ENCODE peak calls at places on chromosomes 3 and 15, in six cellular contexts. H, C, B, W, E and L are unnamed samples.
A peak's percentile ranks its signal among the peaks of the same experiment; 100 is the strongest.

GRCh38 chr3:129585949-129586657 is 20.4 kb downstream of the PLXND1 start:
- DNase-seq in W (no peak), E (no peak), C (no peak), B (no peak), H (peak; percentile 69), L (no peak)

GRCh38 chr15:60695713-60696522 is 217.0 kb upstream of the ICE2 start:
- DNase-seq in W (no peak), C (no peak), B (no peak), H (no peak), E (no peak), L (no peak)

GRCh38 chr15:98905981-98906711 is 101.4 kb downstream of the PGPEP1L start:
- DNase-seq in E (no peak), W (no peak), C (no peak), B (no peak), H (no peak), L (no peak)

GRCh38 chr3:102225407-102226132 is 209.2 kb upstream of the ZPLD1 start:
- DNase-seq in H (no peak), B (peak; percentile 44), C (peak; percentile 42), W (peak; percentile 41), E (no peak), L (no peak)

GRCh38 chr15:91133511-91133910 is 33.5 kb downstream of the SV2B start:
- DNase-seq in H (no peak), W (no peak), B (no peak), C (no peak), E (no peak), L (no peak)

GRCh38 chr15:85415779-85416178 is 35.4 kb downstream of the AKAP13 start:
- DNase-seq in B (no peak), H (no peak), C (no peak), E (no peak), W (no peak), L (no peak)

GRCh38 chr3:12558706-12559105 is 1.8 kb downstream of the MKRN2 start:
- DNase-seq in W (no peak), E (no peak), B (no peak), C (no peak), H (no peak), L (no peak)

GRCh38 chr3:40869939-40870338 is 329.4 kb upstream of the CTNNB1 start:
- DNase-seq in C (no peak), H (no peak), B (no peak), E (peak; percentile 51), W (no peak), L (no peak)

GRCh38 chr3:168001244-168001643 is 94.5 kb downstream of the GOLIM4 start:
- DNase-seq in C (no peak), E (no peak), W (no peak), B (no peak), H (no peak), L (no peak)

GRCh38 chr3:27271890-27272289 is 97.3 kb downstream of the NEK10 start:
- DNase-seq in H (no peak), B (no peak), W (no peak), E (no peak), C (no peak), L (no peak)

GRCh38 chr3:196163687-196164493 is 47.3 kb downstream of the ZDHHC19 start:
- DNase-seq in E (no peak), H (peak; percentile 32), W (peak; percentile 57), C (no peak), B (peak; percentile 58), L (peak; percentile 90)

GRCh38 chr3:153963012-153963411 is 158.2 kb upstream of the ARHGEF26 start:
- DNase-seq in B (no peak), E (no peak), W (no peak), H (no peak), C (no peak), L (no peak)

GRCh38 chr15:101476756-101477155 is 12.8 kb downstream of the PCSK6 start:
- DNase-seq in E (no peak), B (no peak), W (no peak), C (no peak), H (no peak), L (no peak)

GRCh38 chr15:25894371-25894902 is 31.3 kb upstream of the ATP10A start:
- DNase-seq in W (no peak), B (no peak), H (no peak), E (no peak), C (no peak), L (no peak)

DNA sequence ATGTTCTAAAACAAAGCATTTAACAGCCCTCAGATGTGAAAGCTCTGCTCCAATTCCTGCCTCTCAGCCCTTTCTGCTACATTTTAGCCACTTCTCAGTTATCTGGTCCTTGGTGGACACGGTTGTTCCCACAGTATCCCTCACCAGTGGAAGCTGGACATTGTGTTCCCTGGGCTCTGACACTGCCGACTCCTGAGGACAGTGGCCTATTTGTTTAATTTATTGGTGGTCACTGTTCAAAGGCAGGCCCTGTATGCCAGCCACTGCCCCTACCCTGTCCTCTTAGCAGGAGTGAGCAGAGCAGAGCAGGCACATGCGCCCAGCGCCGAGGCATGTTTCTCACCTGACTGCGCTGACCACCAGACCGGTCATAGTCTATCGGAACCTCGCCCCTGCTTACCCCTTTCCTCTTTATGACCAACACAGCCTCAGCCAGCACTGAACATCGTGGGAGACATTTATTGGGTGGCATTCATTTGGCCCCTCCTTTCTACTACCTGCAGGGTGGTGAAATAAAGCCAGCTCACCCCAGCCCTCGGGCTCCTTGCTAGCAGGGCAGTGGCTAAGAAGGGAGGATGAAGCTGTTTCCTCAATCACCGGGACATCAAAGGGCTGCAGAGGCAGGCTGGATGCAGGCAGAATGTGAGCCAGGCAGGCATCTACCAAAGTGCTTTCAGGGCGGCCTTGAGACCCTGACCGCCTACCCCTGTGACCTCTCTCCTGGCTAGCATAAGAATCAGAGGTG is 54.3 kb upstream of the HACD2 start:
- DNase-seq in E (no peak), W (no peak), H (no peak), B (no peak), C (no peak), L (no peak)
- H3K27ac ChIP-seq in E (no peak overlapping the region), W (no peak overlapping the region), H (no peak overlapping the region), B (no peak overlapping the region), C (no peak overlapping the region), L (no peak overlapping the region)

DNA sequence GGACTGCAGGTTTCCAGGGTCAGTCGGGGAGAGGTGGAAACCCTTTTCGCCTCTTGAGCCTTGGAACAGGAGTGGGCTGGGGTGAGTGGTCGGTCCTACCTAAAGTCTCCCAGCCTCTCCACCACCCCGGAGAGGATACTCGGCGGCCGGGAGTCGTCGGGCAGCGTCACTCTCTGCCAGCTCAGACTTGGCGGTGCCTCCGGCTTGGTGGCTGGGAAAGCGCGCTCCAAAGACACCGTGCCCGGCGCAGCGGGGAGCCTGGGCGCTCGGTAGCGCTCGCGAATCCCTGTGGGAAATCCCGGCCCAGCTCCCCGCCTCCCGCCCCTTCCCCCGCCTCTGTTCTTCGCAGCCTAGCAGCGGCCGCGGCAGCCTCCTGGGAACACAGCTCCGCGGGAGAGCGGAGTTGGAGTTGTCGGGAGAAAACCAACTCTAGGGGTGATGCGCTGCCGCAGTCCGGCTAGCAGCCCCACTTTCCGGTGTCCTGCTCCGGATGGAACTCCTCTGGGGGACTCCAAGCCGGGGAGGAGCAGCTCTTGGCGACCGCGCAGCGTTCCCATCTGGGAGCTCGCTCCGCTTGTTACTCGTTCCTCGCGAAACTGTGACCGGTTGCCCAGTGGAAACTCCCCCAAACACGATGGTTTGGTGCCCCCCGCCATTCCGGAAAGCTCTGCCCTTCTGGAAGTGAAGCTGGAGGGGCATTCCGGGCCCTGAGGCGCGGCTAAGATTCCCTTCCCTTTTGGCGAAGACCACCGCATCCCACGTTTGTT is 1.4 kb downstream of the EPHB1 start:
- DNase-seq in W (no peak), B (peak; percentile 43), C (no peak), H (no peak), E (peak; percentile 71), L (no peak)
- TF ChIP-seq GABPA in W (no peak), B (no peak), C (no peak), H (no peak), E (no peak), L (no peak)

GRCh38 chr3:141646760-141647561 is 91.1 kb upstream of the RNF7 start:
- DNase-seq in W (peak; percentile 69), B (peak; percentile 70), E (no peak), C (no peak), H (peak; percentile 65), L (peak; percentile 76)
- TF ChIP-seq POLR2AphosphoS5 in W (peak; percentile 71), B (no peak), E (no peak), C (no peak), H (no peak), L (peak; percentile 18)

DNA sequence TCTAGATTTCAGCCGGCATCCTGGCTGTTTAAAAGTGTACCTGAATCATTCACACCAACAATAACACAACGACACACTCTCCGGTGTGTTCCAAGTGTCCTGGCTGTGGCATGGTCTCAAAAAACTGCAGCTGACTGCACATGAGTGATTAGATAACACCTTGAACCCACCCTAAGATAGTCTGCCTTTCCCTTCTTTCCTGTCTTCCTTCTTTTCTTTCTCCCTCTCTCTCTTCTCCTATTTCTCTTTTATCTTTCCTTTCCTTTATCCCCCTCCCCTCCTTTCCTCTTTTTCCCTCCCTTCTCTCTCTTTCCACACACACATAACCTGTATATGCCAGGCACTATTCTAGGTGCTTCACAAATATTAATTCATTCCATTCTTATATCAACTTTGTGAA is 1.2 kb upstream of the FAH start:
- DNase-seq in C (no peak), B (no peak), E (no peak), W (no peak), H (no peak), L (no peak)
- H3K27ac ChIP-seq in C (no peak overlapping the region), B (no peak overlapping the region), E (no peak overlapping the region), W (no peak overlapping the region), H (peak overlapping the region; percentile 68), L (no peak overlapping the region)

DNA sequence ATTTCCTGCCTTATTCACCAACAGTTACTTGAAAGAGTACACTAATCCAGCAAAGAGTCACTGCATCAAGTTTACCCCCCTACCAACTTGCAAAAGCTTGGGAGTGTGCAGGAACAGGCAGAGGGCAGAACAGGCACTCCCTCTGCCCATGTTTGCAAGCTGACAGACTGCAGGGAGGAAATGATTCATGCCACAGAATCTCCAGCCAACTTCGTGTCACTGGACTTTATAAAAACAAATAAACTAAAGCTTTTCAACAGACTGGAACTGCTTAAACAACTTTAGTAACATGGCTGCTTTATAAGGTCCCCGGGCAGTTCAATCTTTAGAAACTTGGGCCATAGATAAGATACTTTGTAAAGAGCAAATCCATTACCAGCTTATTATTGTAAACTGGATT is 129.5 kb downstream of the THRB start:
- DNase-seq in B (peak; percentile 6), H (no peak), W (peak; percentile 90), E (no peak), C (no peak), L (no peak)
- TF ChIP-seq GABPA in B (no peak), H (no peak), W (no peak), E (no peak), C (no peak), L (no peak)